ENCODE peak calls at places on chromosome 12, in four cellular contexts. J is IMR-90, B is endothelial cell of umbilical vein, C is HCT116. L is an unnamed sample.

GRCh38 chr12:45974171-45974719 is 16.1 kb downstream of the SCAF11 start:
- DNase-seq in C (no peak), B (no peak), J (no peak), L (no peak)

GRCh38 chr12:78898416-78898815 is 33.8 kb downstream of the SYT1 start:
- DNase-seq in J (no peak), B (peak; percentile 37), C (no peak), L (peak; percentile 60)

GRCh38 chr12:11724888-11725310 is 75.4 kb downstream of the ETV6 start:
- DNase-seq in C (no peak), B (peak; percentile 82), J (peak; percentile 56), L (no peak)

GRCh38 chr12:32918890-32919791 is 22.6 kb upstream of the PKP2 start:
- DNase-seq in J (peak; percentile 27), B (peak; percentile 54), C (no peak), L (peak; percentile 25)

GRCh38 chr12:46858368-46858767 is 32.6 kb upstream of the SLC38A4 start:
- DNase-seq in B (no peak), J (no peak), C (peak; percentile 15), L (no peak)

GRCh38 chr12:52279683-52280318 is 5.4 kb downstream of the KRT86 start:
- DNase-seq in J (peak; percentile 13), B (no peak), C (no peak), L (no peak)

GRCh38 chr12:26195250-26195640 is at the start of gene SSPN:
- DNase-seq in C (no peak), B (peak; percentile 46), J (peak; percentile 61), L (peak; percentile 79)

GRCh38 chr12:62263956-62264355 is 3.8 kb downstream of the USP15 start:
- DNase-seq in B (no peak), C (no peak), J (no peak), L (no peak)

GRCh38 chr12:47194501-47194900 is 114.7 kb upstream of the AMIGO2 start:
- DNase-seq in J (no peak), C (no peak), B (no peak), L (no peak)

GRCh38 chr12:96223411-96224218 is 29.4 kb downstream of the ELK3 start:
- DNase-seq in J (no peak), C (no peak), B (peak; percentile 46), L (no peak)

GRCh38 chr12:52522346-52523011 is 2.3 kb upstream of the KRT5 start:
- DNase-seq in B (no peak), C (peak; percentile 27), J (no peak), L (peak; percentile 73)

GRCh38 chr12:16323010-16323409 is 24.4 kb upstream of the MGST1 start:
- DNase-seq in J (peak; percentile 42), C (no peak), B (no peak), L (no peak)

GRCh38 chr12:2958432-2959193 is 584 bp upstream of the TEAD4 start:
- DNase-seq in J (peak; percentile 67), C (peak; percentile 33), B (peak; percentile 70), L (peak; percentile 82)

GRCh38 chr12:43899574-43899973 is 63.7 kb downstream of the TMEM117 start:
- DNase-seq in J (no peak), B (no peak), C (no peak), L (no peak)

GRCh38 chr12:34340534-34341361 is 318.5 kb downstream of the ALG10 start:
- DNase-seq in J (no peak), C (no peak), B (no peak), L (no peak)

GRCh38 chr12:126436041-126436440 is 1370.8 kb downstream of the AACS start:
- DNase-seq in C (no peak), B (no peak), J (no peak), L (no peak)
- H3K9me3 ChIP-seq in C (peaks cover 22% of the 10 kb centered on the region), B (peaks cover 6% of the 10 kb centered on the region), J (peaks cover 16% of the 10 kb centered on the region), L (no peaks in the 10 kb centered on the region)

GRCh38 chr12:122834921-122835692 is at the start of gene HIP1R:
- DNase-seq in B (peak; percentile 34), C (peak; percentile 16), J (no peak), L (peak; percentile 45)
- TF ChIP-seq POLR2A in B (peak; percentile 33), C (peak; percentile 58), J (no peak), L (no peak)

GRCh38 chr12:21118760-21119159 is 12.2 kb upstream of the SLCO1B1 start:
- DNase-seq in B (no peak), C (no peak), J (no peak), L (no peak)

GRCh38 chr12:21117995-21118394 is 13.0 kb upstream of the SLCO1B1 start:
- DNase-seq in C (no peak), B (no peak), J (no peak), L (no peak)

GRCh38 chr12:21111733-21112132 is 19.3 kb upstream of the SLCO1B1 start:
- DNase-seq in J (no peak), B (no peak), C (no peak), L (no peak)

DNA sequence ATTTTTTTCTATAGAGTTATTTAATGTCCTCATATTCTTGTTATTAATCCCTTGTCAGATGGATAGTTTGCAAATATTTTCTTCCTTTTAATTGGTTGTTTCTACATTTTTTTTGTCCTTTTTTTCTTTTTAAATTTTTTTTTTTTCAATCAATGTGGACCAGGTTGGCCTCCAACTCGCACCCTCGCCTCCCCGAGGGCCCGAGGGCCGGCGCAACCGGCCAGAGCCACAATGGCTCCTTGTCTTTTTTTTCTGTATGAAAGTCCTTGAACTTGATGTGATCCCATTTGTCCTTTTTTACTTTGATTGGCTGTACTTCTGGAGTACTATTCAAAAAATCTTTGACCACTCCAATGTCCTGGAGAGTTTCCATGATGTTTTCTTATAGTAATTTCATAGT is 17.7 kb upstream of the SLCO1B1 start:
- DNase-seq in B (no peak), C (no peak), J (no peak), L (no peak)
- H3K9me3 ChIP-seq in B (no peaks in the 10 kb centered on the region), C (no peaks in the 10 kb centered on the region), J (peaks cover 10% of the 10 kb centered on the region), L (no peaks in the 10 kb centered on the region)

DNA sequence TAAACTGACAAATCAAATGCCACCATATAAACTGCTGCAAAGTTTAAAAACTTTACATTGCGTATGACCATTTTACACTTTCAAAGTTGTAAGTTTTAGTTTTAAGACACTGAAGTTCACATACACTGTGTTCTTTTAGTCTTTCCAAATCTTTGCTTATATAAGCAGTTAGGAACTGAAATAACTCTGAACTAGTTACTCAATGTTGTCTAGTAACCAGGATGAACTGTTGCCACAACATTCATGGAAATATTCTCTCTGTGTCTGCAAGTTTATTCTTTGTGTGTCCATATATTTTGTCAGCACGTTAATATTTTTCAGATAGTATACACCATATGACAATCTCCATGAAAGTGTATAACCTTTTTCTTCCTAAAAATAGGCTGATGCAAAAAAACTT is 71.0 kb downstream of the GALNT4 start:
- DNase-seq in B (peak; percentile 85), C (no peak), J (peak; percentile 85), L (no peak)
- TF ChIP-seq POLR2A in B (no peak), C (no peak), J (no peak), L (no peak)

GRCh38 chr12:56864318-56864717 is 69.9 kb downstream of the SDR9C7 start:
- DNase-seq in C (no peak), B (no peak), J (no peak), L (no peak)
- H3K9me3 ChIP-seq in C (peaks cover 19% of the 10 kb centered on the region), B (no peaks in the 10 kb centered on the region), J (peaks cover 18% of the 10 kb centered on the region), L (peaks cover 29% of the 10 kb centered on the region)

GRCh38 chr12:108181095-108181454 is 52.0 kb downstream of the WSCD2 start:
- DNase-seq in C (no peak), J (no peak), B (no peak), L (no peak)

GRCh38 chr12:108176292-108176691 is 47.2 kb downstream of the WSCD2 start:
- DNase-seq in J (no peak), C (no peak), B (no peak), L (no peak)

GRCh38 chr12:108180255-108181094 is 51.4 kb downstream of the WSCD2 start:
- DNase-seq in B (no peak), J (no peak), C (no peak), L (no peak)

GRCh38 chr12:108177131-108177530 is 48.0 kb downstream of the WSCD2 start:
- DNase-seq in C (no peak), B (no peak), J (no peak), L (no peak)

GRCh38 chr12:108179305-108179704 is 50.2 kb downstream of the WSCD2 start:
- DNase-seq in J (no peak), B (no peak), C (no peak), L (no peak)
- TF ChIP-seq POLR2A in J (no peak), B (no peak), C (no peak), L (no peak)

DNA sequence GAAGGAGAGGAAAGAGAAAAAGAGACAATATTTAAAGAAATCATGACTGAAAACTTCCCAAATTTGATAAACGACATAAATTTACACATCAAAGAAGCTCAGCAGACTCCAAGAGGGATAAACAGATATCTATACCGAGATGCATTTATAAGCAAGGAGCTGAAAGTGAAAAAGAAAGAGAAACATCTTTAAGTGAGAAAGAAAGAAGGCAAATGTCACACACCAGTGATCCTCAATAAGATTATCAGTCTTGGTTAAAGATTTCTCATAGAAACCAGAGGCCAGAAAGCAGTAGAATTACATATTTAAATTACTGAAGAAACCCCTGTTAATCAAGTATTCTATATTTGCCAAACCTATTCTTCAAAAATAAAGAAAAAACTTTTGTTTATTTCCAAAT is 424.2 kb downstream of the SLC16A7 start:
- DNase-seq in C (no peak), J (no peak), B (no peak), L (no peak)
- H3K9me3 ChIP-seq in C (no peaks in the 10 kb centered on the region), J (no peaks in the 10 kb centered on the region), B (no peaks in the 10 kb centered on the region), L (no peaks in the 10 kb centered on the region)

L was measured in body of pancreas.